ENCODE peak calls at places on chromosome 9, in ten cellular contexts. L is mammary epithelial cell; B is thoracic aorta; I is heart right ventricle; A is fibroblast of lung; X is stomach; R is left ventricle myocardium inferior; E is prostate gland; P is tibial nerve; C is CD8-positive, alpha-beta T cell. U is an unnamed sample.

GRCh38 chr9:97773723-97774122 is 76.6 kb upstream of the XPA start:
- DNase-seq in P (no peak), I (peak), C (no peak), L (no peak), X (peak), A (peak), E (no peak), R (peak), B (no peak), U (peak)

GRCh38 chr9:128091571-128091970 is 23.5 kb downstream of the SLC25A25 start:
- DNase-seq in C (no peak), L (no peak), I (no peak), E (no peak), B (no peak), A (no peak), P (no peak), R (no peak), X (no peak), U (no peak)

GRCh38 chr9:105064248-105065118 is 136.5 kb upstream of the ABCA1 start:
- DNase-seq in C (no peak), A (peak), I (peak), R (peak), L (peak), E (peak), X (peak), P (peak), B (peak), U (peak)

GRCh38 chr9:131273791-131274673 is 2.3 kb downstream of the FAM78A start:
- DNase-seq in L (no peak), A (no peak), C (peak), E (no peak), X (no peak), B (no peak), I (no peak), P (no peak), R (no peak), U (no peak)

GRCh38 chr9:7246917-7247538 is 489.3 kb downstream of the KDM4C start:
- DNase-seq in A (peak), C (no peak), P (no peak), X (no peak), E (no peak), I (no peak), B (no peak), L (peak), R (no peak), U (no peak)

GRCh38 chr9:98879958-98880300 is 63.8 kb upstream of the COL15A1 start:
- DNase-seq in B (no peak), P (no peak), L (no peak), C (peak), I (peak), A (no peak), X (no peak), R (peak), E (no peak), U (peak)

GRCh38 chr9:93904649-93905472 is 50.3 kb downstream of the BARX1 start:
- DNase-seq in B (no peak), C (no peak), X (no peak), E (no peak), R (no peak), A (no peak), P (no peak), L (no peak), I (no peak), U (no peak)

GRCh38 chr9:79184821-79185220 is 386.9 kb upstream of the TLE4 start:
- DNase-seq in L (no peak), A (peak), P (no peak), R (no peak), B (no peak), C (no peak), X (no peak), I (no peak), E (no peak), U (peak)

GRCh38 chr9:33159760-33160127 is 7.4 kb downstream of the B4GALT1 start:
- DNase-seq in L (peak), E (peak), X (peak), R (peak), I (peak), C (peak), B (no peak), P (peak), A (peak), U (peak)

GRCh38 chr9:4315582-4316215 is 15.8 kb upstream of the GLIS3 start:
- DNase-seq in A (peak), I (peak), C (peak), R (peak), L (peak), B (peak), P (peak), X (peak), E (peak), U (peak)

GRCh38 chr9:93297659-93298497 is 113.9 kb downstream of the WNK2 start:
- DNase-seq in C (no peak), A (no peak), X (no peak), B (no peak), L (no peak), E (no peak), R (no peak), I (no peak), P (no peak), U (no peak)

GRCh38 chr9:5958273-5958672 is 57.2 kb downstream of the RANBP6 start:
- DNase-seq in C (no peak), A (no peak), R (no peak), X (no peak), P (no peak), E (no peak), L (no peak), I (no peak), B (no peak), U (no peak)

GRCh38 chr9:73219985-73220626 is 68.4 kb downstream of the ANXA1 start:
- DNase-seq in P (no peak), X (no peak), R (no peak), I (no peak), B (no peak), E (no peak), A (peak), C (no peak), L (peak), U (peak)

GRCh38 chr9:130286781-130287428 is 21.3 kb downstream of the HMCN2 start:
- DNase-seq in I (no peak), P (no peak), L (no peak), C (no peak), X (no peak), A (no peak), R (no peak), E (no peak), B (no peak), U (no peak)

GRCh38 chr9:133374612-133375115 is 1.2 kb downstream of the SURF4 start:
- DNase-seq in P (no peak), A (peak), X (no peak), I (no peak), B (no peak), L (peak), C (no peak), R (no peak), E (no peak), U (peak)

GRCh38 chr9:38620483-38621433 is at the start of gene ANKRD18A:
- DNase-seq in E (peak), I (peak), R (peak), P (no peak), C (peak), B (no peak), A (peak), L (peak), X (peak), U (peak)

GRCh38 chr9:114008667-114009410 is 69.3 kb downstream of the AMBP start:
- DNase-seq in X (peak), R (no peak), A (no peak), L (no peak), P (peak), B (no peak), C (peak), E (no peak), I (no peak), U (no peak)

GRCh38 chr9:98962861-98963260 is 19.2 kb downstream of the COL15A1 start:
- DNase-seq in X (no peak), L (no peak), I (no peak), R (no peak), B (no peak), E (no peak), P (no peak), A (peak), C (no peak), U (no peak)

GRCh38 chr9:112028242-112029221 is 131.9 kb downstream of the UGCG start:
- DNase-seq in R (no peak), P (no peak), L (no peak), E (no peak), I (no peak), A (no peak), C (no peak), X (no peak), B (no peak), U (no peak)

GRCh38 chr9:37337301-37337905 is 85.1 kb upstream of the GRHPR start:
- DNase-seq in C (no peak), I (no peak), B (no peak), A (no peak), R (no peak), P (no peak), L (no peak), E (no peak), X (no peak), U (no peak)
- H3K4me3 ChIP-seq in C (no peak), I (no peak), B (no peak), A (no peak), R (no peak), P (no peak), L (no peak), E (no peak), X (no peak), U (no peak)

DNA sequence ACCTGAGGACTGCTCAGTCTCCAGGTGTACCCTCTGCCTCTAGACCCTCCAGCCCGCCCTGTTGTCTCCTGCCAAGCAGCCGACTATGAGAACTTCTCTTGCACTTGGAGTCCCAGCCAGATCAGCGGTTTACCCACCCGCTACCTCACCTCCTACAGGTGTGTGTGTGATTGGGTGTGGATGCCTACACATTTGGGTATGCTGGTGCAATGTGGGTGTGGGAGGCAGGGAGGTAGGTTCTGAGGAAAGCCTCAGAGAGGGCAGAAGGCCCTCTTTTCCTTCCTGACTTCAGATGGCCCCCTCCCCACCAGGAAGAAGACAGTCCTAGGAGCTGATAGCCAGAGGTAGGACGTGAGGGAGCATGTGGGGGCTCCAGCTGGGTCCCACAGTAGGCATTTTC is 5.0 kb downstream of the IL11RA start:
- DNase-seq in C (no peak), X (no peak), E (no peak), B (no peak), I (no peak), P (no peak), L (no peak), A (no peak), R (no peak), U (no peak)
- TF ChIP-seq CTCF in C (no peak), X (no peak), E (no peak), B (no peak), I (no peak), P (no peak), L (no peak), A (no peak), R (no peak), U (no peak)

GRCh38 chr9:137307255-137308101 is 5.4 kb upstream of the NRARP start:
- DNase-seq in I (peak), P (no peak), E (no peak), X (no peak), L (no peak), B (no peak), C (no peak), R (peak), A (no peak), U (no peak)
- H3K4me3 ChIP-seq in I (no peak), P (no peak), E (no peak), X (no peak), L (no peak), B (no peak), C (no peak), R (peak), A (no peak), U (no peak)

DNA sequence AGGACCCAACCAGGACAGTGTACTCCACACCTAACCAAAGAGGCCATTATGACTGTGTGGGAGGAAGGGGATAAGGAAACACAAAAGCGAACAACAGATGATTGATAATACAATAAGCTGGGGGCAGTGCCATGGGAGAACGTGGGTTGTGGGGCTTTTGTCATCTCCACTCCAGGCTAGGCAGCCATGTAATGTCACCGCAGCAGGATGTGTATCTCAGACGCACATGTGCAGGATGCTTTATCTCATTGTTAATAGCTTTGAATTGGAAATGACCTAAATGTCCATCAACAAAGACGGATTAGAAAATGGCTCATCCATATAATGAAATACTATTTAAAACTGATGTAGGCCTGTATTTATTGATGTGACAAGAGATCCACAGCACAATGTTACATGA is 51.0 kb downstream of the EPB41L4B start:
- DNase-seq in A (no peak), C (no peak), E (no peak), I (no peak), B (no peak), L (no peak), X (no peak), R (no peak), P (no peak), U (no peak)
- TF ChIP-seq CTCF in A (no peak), C (no peak), E (no peak), I (no peak), B (no peak), L (no peak), X (no peak), R (no peak), P (no peak), U (no peak)

GRCh38 chr9:87307810-87308209 is 189.9 kb upstream of the DAPK1 start:
- DNase-seq in R (no peak), L (no peak), B (no peak), E (no peak), I (no peak), C (no peak), X (no peak), P (no peak), A (no peak), U (no peak)

GRCh38 chr9:87305123-87305522 is 192.5 kb upstream of the DAPK1 start:
- DNase-seq in B (no peak), R (no peak), P (no peak), L (no peak), I (no peak), A (no peak), C (no peak), E (no peak), X (no peak), U (no peak)

GRCh38 chr9:87310827-87311564 is 186.7 kb upstream of the DAPK1 start:
- DNase-seq in P (no peak), X (no peak), E (no peak), R (no peak), A (no peak), B (no peak), I (no peak), C (no peak), L (peak), U (no peak)

GRCh38 chr9:87309236-87309635 is 188.4 kb upstream of the DAPK1 start:
- DNase-seq in B (no peak), E (no peak), C (no peak), X (no peak), I (no peak), L (no peak), A (peak), R (no peak), P (no peak), U (no peak)
- H3K4me3 ChIP-seq in B (no peak), E (no peak), C (no peak), X (no peak), I (no peak), L (no peak), A (no peak), R (no peak), P (no peak), U (no peak)